ENCODE peak calls at places on chromosomes 2 and 18, in four cellular contexts. D is HFF-Myc, L is body of pancreas, B is esophagus muscularis mucosa. Y is an unnamed sample.

GRCh38 chr18:74982946-74983635 is 225.8 kb downstream of the PTGR3 start:
- DNase-seq in D (no peak), L (no peak), B (no peak), Y (no peak)

GRCh38 chr18:5895300-5895885 is at the start of gene TMEM200C:
- DNase-seq in D (no peak), L (peak), B (no peak), Y (peak)

GRCh38 chr2:20487030-20487391 is 40.1 kb downstream of the RHOB start:
- DNase-seq in D (no peak), L (no peak), B (no peak), Y (no peak)

GRCh38 chr2:138502253-138503086 is 900 bp downstream of the SPOPL start:
- DNase-seq in D (no peak), L (peak), B (no peak), Y (no peak)

GRCh38 chr2:86704482-86704971 is 15.6 kb upstream of the RMND5A start:
- DNase-seq in D (peak), L (peak), B (no peak), Y (no peak)

GRCh38 chr2:118431188-118431562 is 342.9 kb downstream of the INSIG2 start:
- DNase-seq in D (no peak), L (no peak), B (no peak), Y (no peak)

GRCh38 chr18:44743626-44744025 is 62.9 kb downstream of the SETBP1 start:
- DNase-seq in D (no peak), L (no peak), B (no peak), Y (no peak)

GRCh38 chr2:121694398-121695178 is 42.1 kb downstream of the NIFK start:
- DNase-seq in D (no peak), L (no peak), B (no peak), Y (peak)

GRCh38 chr2:728165-728564 is 51.0 kb upstream of the TMEM18 start:
- DNase-seq in D (no peak), L (no peak), B (no peak), Y (no peak)

GRCh38 chr2:7835693-7836680 is 845.9 kb upstream of the ID2 start:
- DNase-seq in D (no peak), L (no peak), B (peak), Y (no peak)

GRCh38 chr2:12498286-12498685 is 218.4 kb upstream of the TRIB2 start:
- DNase-seq in D (no peak), L (no peak), B (no peak), Y (no peak)

GRCh38 chr2:85712849-85713612 is 18.9 kb downstream of the GNLY start:
- DNase-seq in D (no peak), L (peak), B (no peak), Y (peak)

GRCh38 chr18:73715228-73715670 is 432.4 kb downstream of the FBXO15 start:
- DNase-seq in D (no peak), L (no peak), B (no peak), Y (no peak)

GRCh38 chr18:13004316-13004879 is 13.2 kb downstream of the CEP192 start:
- DNase-seq in D (no peak), L (no peak), B (no peak), Y (no peak)

GRCh38 chr18:11071300-11071699 is 78.1 kb downstream of the PIEZO2 start:
- DNase-seq in D (no peak), L (no peak), B (peak), Y (no peak)

GRCh38 chr2:28271231-28271913 is 121.3 kb upstream of the FOSL2 start:
- DNase-seq in D (no peak), L (no peak), B (no peak), Y (no peak)

GRCh38 chr2:9952286-9952737 is 819 bp downstream of the GRHL1 start:
- DNase-seq in D (no peak), L (no peak), B (peak), Y (no peak)

GRCh38 chr2:240509667-240510512 is 47.9 kb downstream of the ANKMY1 start:
- DNase-seq in D (no peak), L (no peak), B (peak), Y (peak)

GRCh38 chr2:232839680-232840079 is 30.4 kb upstream of the SNORC start:
- DNase-seq in D (no peak), L (peak), B (no peak), Y (no peak)

GRCh38 chr2:216555274-216555673 is 56.6 kb downstream of the RPL37A start:
- DNase-seq in D (no peak), L (peak), B (no peak), Y (peak)

GRCh38 chr2:148643998-148644884 is at the start of gene EPC2:
- DNase-seq in D (no peak), L (peak), B (peak), Y (peak)
- TF ChIP-seq CTCF in D (no peak), L (no peak), B (no peak), Y (no peak)

GRCh38 chr2:67048314-67048713 is 348.8 kb upstream of the ETAA1 start:
- DNase-seq in D (no peak), L (no peak), B (no peak), Y (no peak)
- TF ChIP-seq CTCF in D (peak), L (no peak), B (no peak), Y (no peak)

GRCh38 chr2:146666336-146666735 is 1178.5 kb upstream of the ACVR2A start:
- DNase-seq in D (no peak), L (no peak), B (no peak), Y (no peak)

GRCh38 chr2:146659976-146660375 is 1184.9 kb upstream of the ACVR2A start:
- DNase-seq in D (no peak), L (no peak), B (no peak), Y (no peak)

GRCh38 chr2:146665801-146666200 is 1179.0 kb upstream of the ACVR2A start:
- DNase-seq in D (no peak), L (no peak), B (no peak), Y (no peak)

GRCh38 chr2:146661494-146662096 is 1183.2 kb upstream of the ACVR2A start:
- DNase-seq in D (peak), L (no peak), B (no peak), Y (no peak)
- TF ChIP-seq CTCF in D (peak), L (peak), B (peak), Y (peak)

DNA sequence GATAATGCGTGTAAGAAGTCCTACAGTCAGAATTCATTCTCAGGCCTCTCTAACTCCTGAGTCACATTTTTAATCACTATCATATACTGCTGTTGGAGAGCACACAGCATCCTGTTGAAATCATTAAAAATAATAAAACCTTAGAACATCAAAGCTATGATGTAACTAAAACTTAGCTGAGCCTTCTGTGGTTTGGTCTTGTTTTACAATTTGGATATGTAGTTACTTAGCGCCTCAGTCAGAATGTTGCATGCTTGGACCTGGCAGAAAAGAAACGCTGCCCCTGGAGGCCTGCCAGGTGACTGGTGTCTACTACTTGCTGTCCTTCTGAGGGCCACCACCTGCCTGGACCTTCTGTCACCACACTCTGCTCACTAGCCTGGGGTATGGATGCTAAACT is 261.1 kb upstream of the RASGRP3 start:
- DNase-seq in D (peak), L (no peak), B (peak), Y (no peak)
- TF ChIP-seq CTCF in D (no peak), L (no peak), B (no peak), Y (no peak)

DNA sequence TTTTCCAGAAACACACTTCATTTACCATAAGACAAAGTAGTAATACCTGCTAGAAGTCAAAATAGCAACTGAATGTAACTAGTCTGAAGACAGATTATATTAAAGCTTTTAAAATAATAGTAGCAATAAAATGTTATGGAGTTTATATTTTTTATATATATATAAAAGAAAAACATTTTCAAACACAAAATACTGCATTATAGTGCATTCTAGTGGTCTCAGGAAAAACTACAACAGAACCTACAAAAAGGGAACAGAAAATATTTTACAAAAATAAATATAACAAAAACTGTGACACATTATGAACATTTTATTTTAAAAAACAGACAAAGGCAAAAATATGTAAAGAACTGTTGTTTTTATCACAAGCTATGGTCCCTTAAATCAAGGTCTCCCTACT is 48.0 kb downstream of the STRN start:
- DNase-seq in D (no peak), L (no peak), B (no peak), Y (no peak)
- TF ChIP-seq CTCF in D (no peak), L (no peak), B (peak), Y (peak)

GRCh38 chr2:171347158-171347557 is 86.6 kb downstream of the METTL8 start:
- DNase-seq in D (no peak), L (no peak), B (no peak), Y (no peak)
- TF ChIP-seq CTCF in D (no peak), L (no peak), B (peak), Y (peak)

DNA sequence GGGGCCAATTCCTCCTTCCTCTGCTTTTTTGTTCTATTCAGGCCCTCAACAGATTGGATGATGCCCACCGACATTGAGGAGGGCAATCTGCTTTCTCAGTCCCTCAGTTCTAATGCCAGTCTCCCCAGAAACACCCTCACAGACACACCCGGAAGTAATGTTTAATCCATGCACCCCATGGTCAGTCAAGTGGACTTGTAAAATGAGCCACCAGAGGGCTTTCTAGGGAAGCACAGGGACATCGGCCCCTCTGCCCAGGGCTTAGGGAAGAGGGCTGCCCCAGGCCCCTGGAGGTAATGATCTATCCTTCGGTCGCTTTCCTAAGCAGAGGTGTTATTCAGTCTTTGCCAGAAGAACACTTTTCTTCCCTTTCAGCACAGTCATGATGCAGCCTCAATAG is 107.4 kb downstream of the PDCL3 start:
- DNase-seq in D (no peak), L (no peak), B (no peak), Y (peak)
- TF ChIP-seq CTCF in D (no peak), L (no peak), B (no peak), Y (peak)

DNA sequence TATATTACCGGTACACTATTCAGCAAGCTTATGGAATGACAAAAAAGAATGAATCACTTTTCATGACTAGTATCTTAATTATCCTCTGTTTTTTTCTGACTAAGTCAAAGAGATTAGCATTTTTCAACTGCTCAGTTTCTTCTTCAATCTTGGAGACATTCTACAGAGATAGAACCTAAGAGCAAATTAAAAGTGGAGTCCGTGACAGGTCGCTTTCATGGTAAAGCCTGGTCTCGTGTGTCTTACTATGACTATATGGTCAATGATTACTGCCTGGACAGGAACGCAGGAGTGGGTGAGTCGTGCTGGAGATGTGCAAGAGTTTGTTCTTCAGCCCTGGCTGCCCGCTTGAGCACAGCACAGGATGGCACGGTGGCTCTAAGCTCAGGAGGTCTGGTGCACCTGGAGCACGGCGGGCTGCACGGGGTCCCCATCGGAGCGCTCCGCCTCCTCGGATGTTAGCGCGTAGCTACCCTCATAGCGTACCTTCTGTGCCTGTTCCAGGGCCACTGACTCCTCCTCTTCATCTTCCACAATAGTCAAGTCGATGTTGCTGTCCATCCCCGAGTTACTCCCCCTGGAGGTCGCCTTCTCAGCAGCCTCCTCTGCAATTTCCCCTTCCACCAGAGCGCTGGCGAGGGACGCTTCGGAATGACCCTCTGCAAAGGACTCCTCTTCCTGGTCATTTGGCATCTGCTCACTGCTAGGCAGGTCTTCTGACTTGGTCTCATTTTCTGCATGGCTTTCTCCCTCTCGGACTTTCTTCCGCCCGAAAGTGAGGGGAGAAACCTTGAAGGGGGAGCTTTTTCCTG is 11.1 kb downstream of the CAVIN2 start:
- DNase-seq in D (no peak), L (no peak), B (no peak), Y (no peak)
- TF ChIP-seq CTCF in D (no peak), L (no peak), B (no peak), Y (no peak)

GRCh38 chr2:31558401-31559295 is 22.1 kb downstream of the SRD5A2 start:
- DNase-seq in D (peak), L (no peak), B (no peak), Y (no peak)

GRCh38 chr2:31553362-31553761 is 27.4 kb downstream of the SRD5A2 start:
- DNase-seq in D (no peak), L (no peak), B (no peak), Y (no peak)

GRCh38 chr2:31561823-31562222 is 18.9 kb downstream of the SRD5A2 start:
- DNase-seq in D (no peak), L (no peak), B (no peak), Y (no peak)

GRCh38 chr2:31556921-31557320 is 23.8 kb downstream of the SRD5A2 start:
- DNase-seq in D (no peak), L (no peak), B (no peak), Y (no peak)

DNA sequence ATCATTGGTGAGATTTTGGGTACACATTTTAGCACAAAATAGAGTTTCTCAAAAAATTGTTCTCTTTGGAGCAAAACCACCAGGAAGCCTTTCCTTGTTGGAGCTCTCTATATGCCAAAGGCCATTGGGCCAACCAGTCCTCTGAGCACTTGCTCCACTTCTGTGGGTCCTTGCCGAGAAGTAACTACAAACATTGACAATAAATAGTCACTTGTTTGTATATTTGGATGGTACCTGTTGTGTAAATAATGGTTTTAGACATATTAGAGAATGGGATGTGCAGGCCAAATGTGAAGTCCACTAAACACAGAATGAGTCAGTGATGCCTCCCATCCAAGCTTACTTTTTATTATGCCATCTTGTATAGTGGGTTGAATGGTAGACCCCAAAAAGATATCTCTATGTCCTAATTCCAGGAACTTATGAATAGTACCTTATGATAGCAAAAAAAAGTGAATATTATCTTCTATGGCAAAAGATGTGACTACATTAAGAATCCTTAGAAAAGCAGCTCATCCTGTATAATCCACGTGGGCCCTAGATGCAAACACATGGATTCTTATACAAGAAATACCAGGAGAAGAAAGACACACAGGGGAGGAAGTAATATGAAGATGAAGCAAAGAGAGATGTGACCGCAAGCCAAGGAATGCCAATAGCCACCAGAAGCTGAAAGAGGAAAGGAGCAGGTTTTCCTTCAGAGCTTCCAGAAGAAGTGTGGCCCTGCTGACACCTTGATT is 24.6 kb downstream of the SRD5A2 start:
- DNase-seq in D (no peak), L (no peak), B (no peak), Y (no peak)
- TF ChIP-seq CTCF in D (no peak), L (no peak), B (no peak), Y (no peak)

GRCh38 chr2:61887684-61888303 is 662 bp downstream of the CCT4 start:
- DNase-seq in D (no peak), L (peak), B (no peak), Y (no peak)
- TF ChIP-seq CTCF in D (no peak), L (no peak), B (no peak), Y (no peak)